ENCODE peak calls at places on chromosomes 7 and 10, in five cellular contexts. A is neuronal stem cell, Z is mesenchymal stem cell, E is H1, X is trophoblast cell. S is an unnamed sample.

GRCh38 chr10:56537984-56538383 is 176.9 kb upstream of the ZWINT start:
- DNase-seq in A (no peak), Z (peak; percentile 92), E (no peak), X (peak; percentile 65), S (no peak)

GRCh38 chr7:153581415-153581814 is 470.8 kb upstream of the DPP6 start:
- DNase-seq in A (no peak), Z (no peak), E (no peak), X (no peak), S (no peak)

GRCh38 chr7:47211467-47212121 is 370.3 kb downstream of the TNS3 start:
- DNase-seq in A (no peak), Z (no peak), E (no peak), X (peak; percentile 80), S (no peak)

GRCh38 chr10:44387853-44388251 is 3.0 kb upstream of the CXCL12 start:
- DNase-seq in A (no peak), Z (no peak), E (peak; percentile 41), X (no peak), S (peak; percentile 21)

GRCh38 chr10:68543004-68543918 is 15.9 kb upstream of the SLC25A16 start:
- DNase-seq in A (no peak), Z (peak; percentile 60), E (no peak), X (no peak), S (no peak)

GRCh38 chr10:31774291-31774900 is 154.2 kb downstream of the ARHGAP12 start:
- DNase-seq in A (peak; percentile 56), Z (no peak), E (no peak), X (no peak), S (no peak)

GRCh38 chr10:79390551-79391229 is 43.4 kb downstream of the PPIF start:
- DNase-seq in A (no peak), Z (no peak), E (peak; percentile 40), X (no peak), S (peak; percentile 24)

GRCh38 chr7:155104913-155105312 is 34.8 kb downstream of the HTR5A start:
- DNase-seq in A (no peak), Z (no peak), E (no peak), X (peak; percentile 73), S (no peak)

GRCh38 chr7:121446526-121446925 is 50.4 kb upstream of the FAM3C start:
- DNase-seq in A (no peak), Z (no peak), E (no peak), X (peak; percentile 90), S (no peak)

GRCh38 chr10:23141995-23142394 is 46.6 kb downstream of the MSRB2 start:
- DNase-seq in A (no peak), Z (no peak), E (no peak), X (no peak), S (no peak)

GRCh38 chr10:4281207-4281825 is 496.3 kb upstream of the KLF6 start:
- DNase-seq in A (no peak), Z (peak; percentile 18), E (no peak), X (no peak), S (no peak)

GRCh38 chr10:91798736-91799579 is 732 bp downstream of the TNKS2 start:
- DNase-seq in A (no peak), Z (peak; percentile 70), E (peak; percentile 71), X (peak; percentile 63), S (peak; percentile 53)

GRCh38 chr7:96143495-96144259 is 178.2 kb downstream of the SLC25A13 start:
- DNase-seq in A (no peak), Z (no peak), E (no peak), X (no peak), S (peak; percentile 66)

GRCh38 chr10:86135191-86135590 is 231.4 kb downstream of the GRID1 start:
- DNase-seq in A (no peak), Z (no peak), E (no peak), X (no peak), S (no peak)

GRCh38 chr7:104064969-104065387 is 75.5 kb upstream of the RELN start:
- DNase-seq in A (no peak), Z (no peak), E (no peak), X (no peak), S (no peak)

GRCh38 chr10:14386202-14386593 is 55.5 kb upstream of the FRMD4A start:
- DNase-seq in A (no peak), Z (peak; percentile 90), E (no peak), X (peak; percentile 94), S (no peak)

GRCh38 chr10:3668276-3668960 is 116.6 kb downstream of the KLF6 start:
- DNase-seq in A (no peak), Z (peak; percentile 81), E (peak; percentile 59), X (peak; percentile 95), S (peak; percentile 90)

GRCh38 chr10:51832652-51833383 is 133.4 kb upstream of the CSTF2T start:
- DNase-seq in A (no peak), Z (peak; percentile 72), E (no peak), X (peak; percentile 40), S (no peak)

GRCh38 chr10:104350146-104350635 is 3.4 kb upstream of the CFAP58 start:
- DNase-seq in A (no peak), Z (peak; percentile 80), E (no peak), X (peak; percentile 81), S (no peak)

GRCh38 chr7:33702511-33703054 is 202.8 kb upstream of the BMPER start:
- DNase-seq in A (no peak), Z (no peak), E (no peak), X (no peak), S (no peak)

GRCh38 chr10:31604141-31604540 is 285.1 kb downstream of the ZEB1 start:
- DNase-seq in A (no peak), Z (no peak), E (no peak), X (peak; percentile 67), S (no peak)

GRCh38 chr7:22610871-22611757 is 111.1 kb upstream of the STEAP1B start:
- DNase-seq in A (no peak), Z (no peak), E (no peak), X (no peak), S (no peak)

DNA sequence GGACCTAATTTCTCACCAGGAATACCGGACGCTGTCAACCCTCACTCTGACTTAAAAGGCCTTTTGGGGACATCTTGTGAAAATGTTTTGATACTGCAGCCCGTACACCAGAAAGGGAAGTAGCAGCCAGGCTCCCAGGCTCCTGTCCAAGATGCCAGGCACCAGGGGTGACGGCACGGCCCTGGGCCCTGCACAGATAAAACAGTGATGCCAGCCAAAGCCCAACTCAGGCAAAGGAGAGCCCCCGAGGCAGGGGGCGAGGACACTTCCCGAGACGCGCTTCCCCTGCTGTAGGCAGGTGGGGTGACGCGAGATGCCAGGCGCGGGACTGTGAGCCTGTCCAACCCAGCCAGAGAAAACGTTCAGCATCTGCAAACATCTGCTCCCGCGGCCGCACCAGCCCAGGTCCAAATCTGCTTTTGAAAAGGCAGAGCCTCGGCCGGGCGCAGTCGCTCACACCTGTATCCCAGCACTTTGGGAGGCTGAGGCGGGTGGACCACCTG is 15.7 kb downstream of the ZFAND2A start:
- DNase-seq in A (no peak), Z (no peak), E (no peak), X (no peak), S (no peak)
- H2BK12ac ChIP-seq in A (no peak overlapping the region), Z (no peak overlapping the region), E (no peak overlapping the region), X (no peak overlapping the region), S (no peak overlapping the region)

DNA sequence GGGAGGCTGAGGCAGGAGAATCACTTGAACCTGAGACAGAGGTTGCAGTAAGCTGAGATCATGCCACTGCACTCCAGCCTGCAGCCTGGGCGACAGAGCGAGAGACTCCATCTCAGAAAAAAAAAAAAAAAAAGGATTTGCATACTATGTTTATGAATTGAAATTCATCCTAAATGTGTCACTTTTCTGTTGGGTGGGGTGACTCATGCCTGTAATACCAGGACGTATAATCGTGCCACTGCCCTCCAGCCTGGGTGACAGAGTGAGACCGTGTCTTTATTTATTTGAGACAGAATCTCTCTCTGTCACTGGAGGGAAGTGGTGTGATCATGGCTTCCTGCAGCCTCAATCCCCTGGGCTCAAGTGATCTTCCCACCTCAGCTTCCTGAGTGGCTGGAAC is 5.8 kb downstream of the ZNF212 start:
- DNase-seq in A (no peak), Z (peak; percentile 58), E (no peak), X (peak; percentile 43), S (no peak)
- H4K91ac ChIP-seq in A (no peak overlapping the region), Z (no peak overlapping the region), E (no peak overlapping the region), X (no peak overlapping the region), S (no peak overlapping the region)

DNA sequence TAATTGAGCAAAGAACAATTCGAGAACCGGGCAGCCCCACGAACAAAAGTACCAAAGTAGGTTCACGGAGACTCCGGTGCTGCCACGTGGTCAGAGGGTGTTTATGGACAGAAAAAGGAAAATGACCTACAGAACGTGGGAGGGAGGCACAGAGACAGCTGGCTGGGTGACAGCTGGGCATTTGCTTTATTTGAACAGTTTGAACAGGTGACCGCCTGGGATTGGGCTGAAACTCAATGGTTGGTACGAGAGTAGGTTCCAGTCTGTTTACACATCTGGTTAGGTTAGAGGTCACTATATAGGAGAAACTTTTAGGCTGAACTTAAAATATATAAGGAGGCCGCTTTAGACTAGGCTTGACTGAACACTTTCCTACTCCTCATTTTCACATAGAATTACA is 50.6 kb upstream of the CELF2 start:
- DNase-seq in A (no peak), Z (no peak), E (no peak), X (no peak), S (no peak)
- H2BK5ac ChIP-seq in A (no peak overlapping the region), Z (no peak overlapping the region), E (no peak overlapping the region), X (no peak overlapping the region), S (no peak overlapping the region)

GRCh38 chr10:77896058-77896457 is 30.5 kb downstream of the DLG5 start:
- DNase-seq in A (no peak), Z (no peak), E (no peak), X (no peak), S (no peak)

GRCh38 chr10:77894058-77894457 is 32.5 kb downstream of the DLG5 start:
- DNase-seq in A (no peak), Z (no peak), E (no peak), X (no peak), S (no peak)

GRCh38 chr10:77892761-77893160 is 33.8 kb downstream of the DLG5 start:
- DNase-seq in A (no peak), Z (no peak), E (no peak), X (no peak), S (no peak)

GRCh38 chr10:77892021-77892739 is 34.4 kb downstream of the DLG5 start:
- DNase-seq in A (no peak), Z (no peak), E (no peak), X (no peak), S (no peak)

GRCh38 chr10:77893386-77893785 is 33.2 kb downstream of the DLG5 start:
- DNase-seq in A (no peak), Z (no peak), E (no peak), X (no peak), S (no peak)
- H2BK12ac ChIP-seq in A (no peak overlapping the region), Z (no peak overlapping the region), E (no peak overlapping the region), X (no peak overlapping the region), S (no peak overlapping the region)

GRCh38 chr7:100177040-100178001 is at the start of the genes GPC2 and STAG3:
- DNase-seq in A (peak; percentile 96), Z (peak; percentile 96), E (peak; percentile 100), X (peak; percentile 98), S (peak; percentile 99)
- H4K91ac ChIP-seq in A (no peak within 1 kb of the TSS), Z (no peak within 1 kb of the TSS), E (peak within 1 kb of the TSS; percentile 83), X (peak within 1 kb of the TSS; percentile 78), S (no peak within 1 kb of the TSS)